ENCODE peak calls at places on chromosome 6, in four cellular contexts. C is stomach, I is lower leg skin, R is adrenal gland. N is an unnamed sample.

GRCh38 chr6:56911847-56912246 is 43.1 kb upstream of the BEND6 start:
- DNase-seq in C (no peak), I (no peak), R (no peak), N (no peak)

GRCh38 chr6:80642452-80642851 is 536.0 kb downstream of the BCKDHB start:
- DNase-seq in C (no peak), I (no peak), R (no peak), N (no peak)

GRCh38 chr6:57172136-57173055 is at the start of gene BAG2:
- DNase-seq in C (peak; percentile 78), I (peak; percentile 97), R (peak; percentile 91), N (peak; percentile 68)

GRCh38 chr6:30915591-30915946 is 1.5 kb downstream of the VARS2 start:
- DNase-seq in C (no peak), I (no peak), R (peak; percentile 23), N (peak; percentile 26)

GRCh38 chr6:170043150-170043819 is 247.6 kb downstream of the DLL1 start:
- DNase-seq in C (no peak), I (no peak), R (no peak), N (no peak)

GRCh38 chr6:138944412-138944811 is 43.6 kb downstream of the REPS1 start:
- DNase-seq in C (no peak), I (no peak), R (no peak), N (no peak)

GRCh38 chr6:24444588-24444987 is 41.9 kb downstream of the MRS2 start:
- DNase-seq in C (no peak), I (no peak), R (no peak), N (no peak)

GRCh38 chr6:5671162-5671561 is 335.6 kb downstream of the NRN1 start:
- DNase-seq in C (no peak), I (no peak), R (peak; percentile 55), N (no peak)

GRCh38 chr6:168137024-168137423 is 58.0 kb upstream of the FRMD1 start:
- DNase-seq in C (no peak), I (peak; percentile 50), R (no peak), N (no peak)

GRCh38 chr6:99250476-99250875 is 99.0 kb downstream of the FAXC start:
- DNase-seq in C (no peak), I (no peak), R (no peak), N (no peak)

GRCh38 chr6:82178759-82179112 is 68.8 kb downstream of the IBTK start:
- DNase-seq in C (no peak), I (no peak), R (no peak), N (no peak)

GRCh38 chr6:36682328-36683144 is 4.0 kb downstream of the CDKN1A start:
- DNase-seq in C (peak; percentile 89), I (peak; percentile 96), R (peak; percentile 87), N (peak; percentile 87)

GRCh38 chr6:140627002-140627401 is 1252.6 kb upstream of the CITED2 start:
- DNase-seq in C (no peak), I (no peak), R (no peak), N (no peak)

GRCh38 chr6:166005401-166005845 is 162.2 kb downstream of the TBXT start:
- DNase-seq in C (no peak), I (no peak), R (peak; percentile 60), N (no peak)
- TF ChIP-seq POLR2A in C (no peak), I (no peak), R (peak; percentile 51), N (no peak)

DNA sequence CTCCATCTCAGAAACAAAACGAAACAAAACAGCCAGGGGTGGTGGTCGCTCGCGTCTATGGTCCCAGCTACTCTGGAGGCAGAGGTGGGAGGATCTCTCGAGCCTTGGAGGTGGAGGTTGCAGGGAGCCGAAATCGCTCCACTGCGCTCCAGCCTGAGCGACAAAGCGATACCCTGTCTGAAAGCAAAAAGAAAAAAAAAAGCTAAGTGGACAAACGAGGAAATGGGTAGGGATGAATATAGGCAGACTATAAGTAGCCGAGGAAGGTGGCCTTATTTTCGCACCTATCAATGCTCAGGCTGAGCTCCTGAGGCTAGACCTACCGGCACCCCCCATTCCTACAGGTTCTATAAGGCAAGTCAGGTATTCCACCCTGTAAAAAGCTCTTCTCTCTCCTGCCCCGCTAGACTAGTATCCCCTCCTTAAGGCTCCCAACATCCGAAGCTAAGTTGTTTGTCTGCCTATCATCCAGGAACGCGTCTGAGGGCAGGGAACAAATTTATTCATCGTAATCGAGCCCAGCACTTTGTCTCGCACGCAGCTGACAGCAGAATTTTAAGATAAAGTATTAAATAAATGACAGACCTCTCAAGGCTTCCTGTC is 591 bp upstream of the CASP8AP2 start:
- DNase-seq in C (no peak), I (no peak), R (no peak), N (no peak)
- TF ChIP-seq POLR2A in C (no peak), I (no peak), R (peak; percentile 67), N (no peak)

DNA sequence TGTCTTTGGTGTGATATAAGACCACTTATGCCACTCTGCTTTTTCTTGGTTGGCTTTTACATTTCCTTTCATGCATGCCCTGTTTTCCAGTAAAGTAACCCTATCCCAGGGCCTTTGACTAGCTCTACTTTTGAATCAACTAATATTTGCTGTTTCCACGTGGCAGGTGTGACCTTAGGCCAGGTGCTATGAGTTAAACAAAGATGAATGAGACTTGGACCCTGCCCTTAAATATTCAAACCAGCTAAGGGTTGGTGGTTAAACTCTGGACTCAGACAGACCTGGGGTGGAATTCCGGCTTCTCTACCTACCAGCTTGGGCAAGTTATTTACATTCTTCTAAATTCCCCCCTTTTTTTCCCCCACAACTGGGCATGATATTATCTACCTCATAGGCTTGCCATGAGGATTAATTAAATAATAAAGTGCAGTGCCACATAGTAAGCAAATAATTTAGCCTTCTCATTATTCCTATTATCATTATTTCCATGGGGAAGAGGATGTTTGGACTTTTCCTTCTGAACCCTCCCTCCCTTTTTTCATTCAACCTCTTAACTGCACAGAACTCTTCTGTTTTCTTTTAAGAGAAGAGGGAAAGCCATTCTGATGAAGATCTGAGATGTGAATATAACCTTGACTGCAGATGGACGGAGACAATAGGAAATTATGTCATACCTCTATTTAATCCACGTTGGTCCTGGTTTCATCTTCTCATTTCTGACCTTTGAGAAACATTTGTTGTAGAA is 143.6 kb upstream of the TNFAIP3 start:
- DNase-seq in C (no peak), I (no peak), R (no peak), N (no peak)
- TF ChIP-seq POLR2A in C (no peak), I (no peak), R (no peak), N (no peak)

GRCh38 chr6:110419028-110419739 is 3.8 kb upstream of the DDO start:
- DNase-seq in C (no peak), I (no peak), R (no peak), N (no peak)

GRCh38 chr6:110414669-110415296 is 592 bp downstream of the DDO start:
- DNase-seq in C (no peak), I (no peak), R (peak; percentile 57), N (no peak)

GRCh38 chr6:110410534-110410933 is 4.8 kb downstream of the DDO start:
- DNase-seq in C (no peak), I (no peak), R (no peak), N (no peak)

GRCh38 chr6:110412258-110412839 is 3.0 kb downstream of the DDO start:
- DNase-seq in C (no peak), I (no peak), R (no peak), N (no peak)

DNA sequence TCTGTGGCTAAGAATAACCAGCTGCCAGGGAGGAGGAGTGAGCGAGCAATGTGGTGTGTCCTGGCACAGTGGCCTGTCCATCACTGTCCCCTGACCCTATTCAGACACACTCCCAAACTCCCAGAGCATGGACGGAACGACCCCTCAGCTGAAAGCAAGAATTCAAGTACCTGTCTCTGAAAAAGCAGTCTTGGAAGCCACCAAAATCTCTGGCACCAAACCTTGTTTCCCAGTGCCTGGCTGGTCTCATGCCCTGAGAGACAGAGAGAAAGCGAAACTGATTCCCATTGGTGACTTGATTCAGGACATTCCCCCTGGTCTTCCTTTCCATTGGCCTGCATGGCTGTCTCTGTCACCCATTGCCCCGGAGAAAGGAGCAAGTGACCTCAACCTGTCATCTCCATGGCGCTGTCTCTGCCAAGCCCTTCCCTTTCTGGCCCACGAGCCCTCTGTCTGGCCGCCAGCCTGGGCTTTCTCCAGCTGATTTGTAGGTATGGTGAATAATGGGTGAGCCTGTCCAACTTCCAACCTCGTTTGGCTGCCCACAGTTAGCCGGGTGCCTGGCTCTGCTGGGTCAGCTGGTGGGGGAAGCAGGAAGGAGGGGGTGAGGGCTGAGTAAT is at the start of gene DDO:
- DNase-seq in C (peak; percentile 66), I (peak; percentile 87), R (peak; percentile 98), N (peak; percentile 79)
- TF ChIP-seq POLR2A in C (no peak), I (no peak), R (peak; percentile 40), N (no peak)

GRCh38 chr6:15244605-15245360 is 1.1 kb upstream of the JARID2 start:
- DNase-seq in C (peak; percentile 80), I (peak; percentile 96), R (peak; percentile 77), N (peak; percentile 74)
- TF ChIP-seq POLR2A in C (no peak), I (no peak), R (peak; percentile 35), N (no peak)

GRCh38 chr6:34888874-34889555 is at the start of gene ANKS1A:
- DNase-seq in C (peak; percentile 94), I (peak; percentile 97), R (peak; percentile 76), N (peak; percentile 92)
- TF ChIP-seq POLR2A in C (peak; percentile 68), I (no peak), R (peak; percentile 31), N (peak; percentile 84)